ENCODE peak calls at places on chromosome 11, in seven cellular contexts. E, X, O, V, J, H and M are unnamed samples.

GRCh38 chr11:60925685-60926267 is 1.5 kb downstream of the TMEM132A start:
- DNase-seq in E (no peak), X (no peak), O (no peak), V (no peak), J (no peak), H (peak), M (no peak)

GRCh38 chr11:93652161-93652597 is 9.3 kb upstream of the CEP295 start:
- DNase-seq in E (no peak), X (no peak), O (no peak), V (peak), J (no peak), H (peak), M (peak)

GRCh38 chr11:120108154-120108784 is 29.6 kb downstream of the TRIM29 start:
- DNase-seq in E (peak), X (peak), O (peak), V (peak), J (peak), H (peak), M (no peak)

GRCh38 chr11:29352273-29352672 is 664.6 kb downstream of the KCNA4 start:
- DNase-seq in E (no peak), X (no peak), O (no peak), V (no peak), J (no peak), H (no peak), M (no peak)

GRCh38 chr11:74822187-74822586 is 73.5 kb downstream of the RNF169 start:
- DNase-seq in E (no peak), X (no peak), O (no peak), V (no peak), J (no peak), H (no peak), M (no peak)

GRCh38 chr11:102047305-102047924 is at the start of gene CFAP300:
- DNase-seq in E (peak), X (peak), O (no peak), V (peak), J (peak), H (peak), M (no peak)

GRCh38 chr11:125408281-125408680 is 87.8 kb downstream of the FEZ1 start:
- DNase-seq in E (no peak), X (no peak), O (no peak), V (no peak), J (no peak), H (no peak), M (no peak)

GRCh38 chr11:116716617-116717016 is 56.2 kb downstream of the BUD13 start:
- DNase-seq in E (no peak), X (no peak), O (no peak), V (no peak), J (no peak), H (no peak), M (no peak)

GRCh38 chr11:44083906-44084305 is 11.6 kb upstream of the EXT2 start:
- DNase-seq in E (no peak), X (no peak), O (no peak), V (no peak), J (no peak), H (no peak), M (no peak)

GRCh38 chr11:64290894-64291745 is at the start of gene KCNK4:
- DNase-seq in E (no peak), X (no peak), O (no peak), V (no peak), J (no peak), H (no peak), M (no peak)

GRCh38 chr11:121018746-121019145 is 5.2 kb upstream of the TBCEL start:
- DNase-seq in E (no peak), X (no peak), O (no peak), V (no peak), J (no peak), H (no peak), M (no peak)

GRCh38 chr11:8732748-8733241 is 50.2 kb downstream of the RPL27A start:
- DNase-seq in E (no peak), X (no peak), O (no peak), V (no peak), J (peak), H (peak), M (no peak)

GRCh38 chr11:65555693-65556231 is 2.4 kb downstream of the LTBP3 start:
- DNase-seq in E (no peak), X (no peak), O (no peak), V (no peak), J (no peak), H (peak), M (no peak)

GRCh38 chr11:17572359-17572690 is 25.3 kb downstream of the OTOG start:
- DNase-seq in E (no peak), X (no peak), O (no peak), V (no peak), J (no peak), H (no peak), M (no peak)

GRCh38 chr11:32090774-32091370 is at the start of gene RCN1:
- DNase-seq in E (peak), X (peak), O (peak), V (peak), J (no peak), H (peak), M (no peak)

GRCh38 chr11:47241740-47242400 is 6.7 kb downstream of the ACP2 start:
- DNase-seq in E (no peak), X (no peak), O (no peak), V (no peak), J (no peak), H (no peak), M (no peak)

GRCh38 chr11:61429346-61429690 is 457 bp downstream of the CPSF7 start:
- DNase-seq in E (no peak), X (peak), O (peak), V (peak), J (no peak), H (peak), M (no peak)